ENCODE peak calls at places on chromosome 18, in five cellular contexts. D is EL; L is A549; C is dorsolateral prefrontal cortex; R is naive thymus-derived CD8-positive, alpha-beta T cell. M is an unnamed sample.

GRCh38 chr18:60987963-60988362 is 345.3 kb upstream of the CDH20 start:
- DNase-seq in L (no peak), R (no peak), D (no peak), C (no peak), M (no peak)

GRCh38 chr18:70468861-70469570 is 180.2 kb downstream of the SOCS6 start:
- DNase-seq in C (peak), L (no peak), D (no peak), R (no peak), M (no peak)

GRCh38 chr18:11163668-11164067 is 14.3 kb upstream of the PIEZO2 start:
- DNase-seq in L (peak), C (no peak), D (no peak), R (no peak), M (no peak)

GRCh38 chr18:34522627-34523026 is 187.5 kb upstream of the DTNA start:
- DNase-seq in L (no peak), R (no peak), D (no peak), C (peak), M (no peak)

GRCh38 chr18:28504100-28504499 is 327.2 kb upstream of the CDH2 start:
- DNase-seq in D (peak), R (no peak), L (no peak), C (no peak), M (no peak)

GRCh38 chr18:23977709-23978483 is 36.7 kb upstream of the TTC39C start:
- DNase-seq in R (peak), D (no peak), L (no peak), C (no peak), M (no peak)

GRCh38 chr18:10234912-10235439 is 219.5 kb upstream of the APCDD1 start:
- DNase-seq in D (peak), R (no peak), L (no peak), C (no peak), M (no peak)

GRCh38 chr18:33022370-33022769 is 249.5 kb upstream of the KLHL14 start:
- DNase-seq in C (no peak), D (no peak), L (peak), R (no peak), M (no peak)

GRCh38 chr18:74714796-74715195 is 117.1 kb downstream of the ZNF407 start:
- DNase-seq in R (no peak), D (no peak), L (no peak), C (no peak), M (no peak)

GRCh38 chr18:63157293-63158011 is 162.1 kb downstream of the BCL2 start:
- DNase-seq in C (no peak), R (peak), D (no peak), L (no peak), M (no peak)

GRCh38 chr18:27202771-27203170 is 17.7 kb upstream of the CHST9 start:
- DNase-seq in D (no peak), L (no peak), C (no peak), R (no peak), M (no peak)

GRCh38 chr18:48153641-48154481 is 223.4 kb upstream of the SMAD2 start:
- DNase-seq in L (no peak), R (no peak), D (peak), C (no peak), M (peak)

GRCh38 chr18:499351-500229 is 911 bp downstream of the COLEC12 start:
- DNase-seq in R (no peak), L (no peak), C (no peak), D (peak), M (no peak)

GRCh38 chr18:77811510-77811909 is 561.9 kb downstream of the GALR1 start:
- DNase-seq in R (no peak), L (no peak), C (no peak), D (no peak), M (no peak)

GRCh38 chr18:3492166-3492565 is 42.2 kb downstream of the TGIF1 start:
- DNase-seq in L (no peak), R (no peak), D (no peak), C (no peak), M (no peak)

GRCh38 chr18:48656582-48656981 is 117.8 kb downstream of the CTIF start:
- DNase-seq in C (no peak), L (no peak), D (peak), R (no peak), M (no peak)

GRCh38 chr18:62450175-62450545 is 72.7 kb upstream of the ZCCHC2 start:
- DNase-seq in L (no peak), D (no peak), R (no peak), C (no peak), M (no peak)

GRCh38 chr18:24631238-24632025 is 171.0 kb downstream of the HRH4 start:
- DNase-seq in L (no peak), C (no peak), R (no peak), D (no peak), M (no peak)

GRCh38 chr18:79956276-79956675 is 4.8 kb upstream of the SLC66A2 start:
- DNase-seq in R (no peak), L (no peak), D (no peak), C (peak), M (no peak)

GRCh38 chr18:55334875-55335274 is 253.1 kb downstream of the TCF4 start:
- DNase-seq in R (no peak), L (no peak), D (no peak), C (peak), M (no peak)

GRCh38 chr18:51137891-51138290 is 59.6 kb downstream of the MEX3C start:
- DNase-seq in R (no peak), D (no peak), C (no peak), L (no peak), M (peak)

GRCh38 chr18:14971461-14972185 is 223.7 kb downstream of the ANKRD30B start:
- DNase-seq in D (no peak), C (no peak), R (no peak), L (no peak), M (no peak)

GRCh38 chr18:80104364-80104779 is 4.7 kb upstream of the ADNP2 start:
- DNase-seq in C (no peak), L (no peak), D (no peak), R (no peak), M (no peak)

GRCh38 chr18:42030586-42031182 is 75.7 kb downstream of the PIK3C3 start:
- DNase-seq in R (no peak), C (no peak), L (peak), D (peak), M (no peak)

GRCh38 chr18:12391487-12392136 is 14.6 kb upstream of the AFG3L2 start:
- DNase-seq in L (peak), C (peak), D (peak), R (peak), M (no peak)

GRCh38 chr18:25262920-25263319 is 89.0 kb downstream of the ZNF521 start:
- DNase-seq in L (no peak), R (no peak), D (peak), C (no peak), M (no peak)

GRCh38 chr18:506264-506663 is 5.8 kb upstream of the COLEC12 start:
- DNase-seq in R (no peak), L (no peak), C (no peak), D (no peak), M (no peak)